ENCODE peak calls at places on chromosomes 7 and 10, in nine cellular contexts. One of them, this sample, is unnamed.

GRCh38 chr7:16839646-16840045 is 34.8 kb upstream of the AGR2 start:
- DNase-seq in glutamatergic neuron: no peak
- DNase-seq in H7: no peak
- DNase-seq in SW480: no peak
- DNase-seq in upper lobe of right lung: no peak
- DNase-seq in globus pallidus: no peak
- DNase-seq in CD8-positive, alpha-beta T cell: no peak
- DNase-seq in endodermal cell: no peak
- DNase-seq in SJSA1: no peak
- DNase-seq in this sample: no peak

GRCh38 chr10:70462349-70462984 is 16.1 kb upstream of the PALD1 start:
- DNase-seq in SJSA1: no peak
- DNase-seq in glutamatergic neuron: no peak
- DNase-seq in globus pallidus: peak
- DNase-seq in upper lobe of right lung: no peak
- DNase-seq in SW480: peak
- DNase-seq in CD8-positive, alpha-beta T cell: no peak
- DNase-seq in H7: no peak
- DNase-seq in endodermal cell: peak
- DNase-seq in this sample: peak

GRCh38 chr7:74217455-74218342 is 7.9 kb downstream of the LAT2 start:
- DNase-seq in H7: no peak
- DNase-seq in upper lobe of right lung: no peak
- DNase-seq in glutamatergic neuron: no peak
- DNase-seq in SJSA1: no peak
- DNase-seq in CD8-positive, alpha-beta T cell: no peak
- DNase-seq in SW480: no peak
- DNase-seq in globus pallidus: peak
- DNase-seq in endodermal cell: no peak
- DNase-seq in this sample: no peak

GRCh38 chr7:74141705-74142104 is 32.5 kb upstream of the EIF4H start:
- DNase-seq in endodermal cell: peak
- DNase-seq in upper lobe of right lung: no peak
- DNase-seq in CD8-positive, alpha-beta T cell: no peak
- DNase-seq in SW480: peak
- DNase-seq in H7: no peak
- DNase-seq in globus pallidus: no peak
- DNase-seq in SJSA1: no peak
- DNase-seq in glutamatergic neuron: no peak
- DNase-seq in this sample: no peak

GRCh38 chr7:74405191-74405898 is 48.4 kb upstream of the GTF2IRD1 start:
- DNase-seq in H7: peak
- DNase-seq in endodermal cell: peak
- DNase-seq in globus pallidus: no peak
- DNase-seq in CD8-positive, alpha-beta T cell: no peak
- DNase-seq in upper lobe of right lung: no peak
- DNase-seq in glutamatergic neuron: peak
- DNase-seq in SJSA1: no peak
- DNase-seq in SW480: no peak
- DNase-seq in this sample: no peak

GRCh38 chr10:119770928-119771327 is 45.1 kb downstream of the INPP5F start:
- DNase-seq in H7: no peak
- DNase-seq in upper lobe of right lung: no peak
- DNase-seq in glutamatergic neuron: no peak
- DNase-seq in endodermal cell: no peak
- DNase-seq in CD8-positive, alpha-beta T cell: no peak
- DNase-seq in SW480: no peak
- DNase-seq in SJSA1: no peak
- DNase-seq in globus pallidus: no peak
- DNase-seq in this sample: no peak

GRCh38 chr10:110821508-110821907 is 50.2 kb upstream of the PDCD4 start:
- DNase-seq in globus pallidus: no peak
- DNase-seq in SW480: no peak
- DNase-seq in glutamatergic neuron: peak
- DNase-seq in H7: no peak
- DNase-seq in SJSA1: no peak
- DNase-seq in endodermal cell: no peak
- DNase-seq in upper lobe of right lung: no peak
- DNase-seq in CD8-positive, alpha-beta T cell: no peak
- DNase-seq in this sample: no peak

GRCh38 chr7:1641173-1641572 is 28.9 kb upstream of the ELFN1 start:
- DNase-seq in SW480: no peak
- DNase-seq in upper lobe of right lung: no peak
- DNase-seq in H7: no peak
- DNase-seq in endodermal cell: no peak
- DNase-seq in SJSA1: peak
- DNase-seq in CD8-positive, alpha-beta T cell: no peak
- DNase-seq in globus pallidus: no peak
- DNase-seq in glutamatergic neuron: no peak
- DNase-seq in this sample: no peak

GRCh38 chr7:44325181-44325671 is at the start of gene CAMK2B:
- DNase-seq in endodermal cell: peak
- DNase-seq in upper lobe of right lung: peak
- DNase-seq in SW480: peak
- DNase-seq in H7: peak
- DNase-seq in globus pallidus: no peak
- DNase-seq in CD8-positive, alpha-beta T cell: no peak
- DNase-seq in SJSA1: no peak
- DNase-seq in glutamatergic neuron: peak
- DNase-seq in this sample: no peak

GRCh38 chr10:18414061-18414460 is 237.3 kb downstream of the NSUN6 start:
- DNase-seq in H7: no peak
- DNase-seq in SJSA1: no peak
- DNase-seq in CD8-positive, alpha-beta T cell: no peak
- DNase-seq in globus pallidus: no peak
- DNase-seq in glutamatergic neuron: no peak
- DNase-seq in SW480: no peak
- DNase-seq in upper lobe of right lung: no peak
- DNase-seq in endodermal cell: no peak
- DNase-seq in this sample: no peak

GRCh38 chr7:155734445-155734809 is 77.8 kb downstream of the SHH start:
- DNase-seq in endodermal cell: no peak
- DNase-seq in glutamatergic neuron: no peak
- DNase-seq in CD8-positive, alpha-beta T cell: no peak
- DNase-seq in H7: no peak
- DNase-seq in SJSA1: no peak
- DNase-seq in globus pallidus: no peak
- DNase-seq in SW480: no peak
- DNase-seq in upper lobe of right lung: no peak
- DNase-seq in this sample: no peak

GRCh38 chr10:26699631-26700030 is 2.1 kb downstream of the PDSS1 start:
- DNase-seq in SJSA1: no peak
- DNase-seq in SW480: no peak
- DNase-seq in endodermal cell: no peak
- DNase-seq in H7: no peak
- DNase-seq in upper lobe of right lung: no peak
- DNase-seq in CD8-positive, alpha-beta T cell: no peak
- DNase-seq in globus pallidus: no peak
- DNase-seq in glutamatergic neuron: no peak
- DNase-seq in this sample: no peak

GRCh38 chr10:62333135-62333889 is 40.9 kb upstream of the ZNF365 start:
- DNase-seq in globus pallidus: no peak
- DNase-seq in SJSA1: no peak
- DNase-seq in H7: no peak
- DNase-seq in endodermal cell: no peak
- DNase-seq in SW480: no peak
- DNase-seq in CD8-positive, alpha-beta T cell: no peak
- DNase-seq in upper lobe of right lung: no peak
- DNase-seq in glutamatergic neuron: no peak
- DNase-seq in this sample: no peak

GRCh38 chr10:4533626-4534025 is 292.4 kb upstream of the AKR1E2 start:
- DNase-seq in SJSA1: no peak
- DNase-seq in upper lobe of right lung: no peak
- DNase-seq in glutamatergic neuron: no peak
- DNase-seq in SW480: no peak
- DNase-seq in globus pallidus: no peak
- DNase-seq in H7: no peak
- DNase-seq in endodermal cell: no peak
- DNase-seq in CD8-positive, alpha-beta T cell: no peak
- DNase-seq in this sample: no peak

GRCh38 chr7:150733734-150734095 is 3.5 kb upstream of the GIMAP5 start:
- DNase-seq in CD8-positive, alpha-beta T cell: no peak
- DNase-seq in globus pallidus: no peak
- DNase-seq in SW480: no peak
- DNase-seq in endodermal cell: no peak
- DNase-seq in upper lobe of right lung: no peak
- DNase-seq in SJSA1: no peak
- DNase-seq in H7: no peak
- DNase-seq in glutamatergic neuron: no peak
- DNase-seq in this sample: no peak

GRCh38 chr10:85607296-85607695 is 759.3 kb downstream of the GRID1 start:
- DNase-seq in upper lobe of right lung: no peak
- DNase-seq in CD8-positive, alpha-beta T cell: no peak
- DNase-seq in SJSA1: peak
- DNase-seq in H7: no peak
- DNase-seq in glutamatergic neuron: no peak
- DNase-seq in SW480: no peak
- DNase-seq in globus pallidus: no peak
- DNase-seq in endodermal cell: peak
- DNase-seq in this sample: no peak

GRCh38 chr10:110746254-110746826 is 102.2 kb downstream of the RBM20 start:
- DNase-seq in CD8-positive, alpha-beta T cell: peak
- DNase-seq in glutamatergic neuron: peak
- DNase-seq in upper lobe of right lung: no peak
- DNase-seq in SW480: peak
- DNase-seq in globus pallidus: peak
- DNase-seq in endodermal cell: peak
- DNase-seq in SJSA1: peak
- DNase-seq in H7: peak
- DNase-seq in this sample: peak

GRCh38 chr7:139691253-139691781 is 86.5 kb downstream of the HIPK2 start:
- DNase-seq in endodermal cell: no peak
- DNase-seq in H7: peak
- DNase-seq in upper lobe of right lung: no peak
- DNase-seq in globus pallidus: no peak
- DNase-seq in SJSA1: no peak
- DNase-seq in CD8-positive, alpha-beta T cell: no peak
- DNase-seq in SW480: no peak
- DNase-seq in glutamatergic neuron: no peak
- DNase-seq in this sample: no peak

GRCh38 chr7:157355784-157356511 is 19.1 kb downstream of the DNAJB6 start:
- DNase-seq in globus pallidus: peak
- DNase-seq in SW480: no peak
- DNase-seq in H7: no peak
- DNase-seq in glutamatergic neuron: no peak
- DNase-seq in CD8-positive, alpha-beta T cell: no peak
- DNase-seq in upper lobe of right lung: no peak
- DNase-seq in endodermal cell: no peak
- DNase-seq in SJSA1: no peak
- DNase-seq in this sample: no peak

GRCh38 chr10:103812004-103812403 is 43.4 kb downstream of the SH3PXD2A start:
- DNase-seq in globus pallidus: no peak
- DNase-seq in upper lobe of right lung: peak
- DNase-seq in glutamatergic neuron: no peak
- DNase-seq in endodermal cell: no peak
- DNase-seq in H7: no peak
- DNase-seq in SW480: no peak
- DNase-seq in CD8-positive, alpha-beta T cell: no peak
- DNase-seq in SJSA1: no peak
- DNase-seq in this sample: no peak

GRCh38 chr7:26614503-26614902 is 249.9 kb downstream of the SKAP2 start:
- DNase-seq in glutamatergic neuron: no peak
- DNase-seq in H7: peak
- DNase-seq in CD8-positive, alpha-beta T cell: no peak
- DNase-seq in globus pallidus: no peak
- DNase-seq in endodermal cell: no peak
- DNase-seq in SJSA1: no peak
- DNase-seq in SW480: no peak
- DNase-seq in upper lobe of right lung: no peak
- DNase-seq in this sample: no peak

GRCh38 chr7:155669717-155670505 is 25.4 kb downstream of the RBM33 start:
- DNase-seq in upper lobe of right lung: peak
- DNase-seq in glutamatergic neuron: no peak
- DNase-seq in H7: peak
- DNase-seq in SJSA1: no peak
- DNase-seq in globus pallidus: peak
- DNase-seq in SW480: no peak
- DNase-seq in CD8-positive, alpha-beta T cell: no peak
- DNase-seq in endodermal cell: peak
- DNase-seq in this sample: no peak

GRCh38 chr7:141369422-141369821 is 181.8 kb upstream of the AGK start:
- DNase-seq in CD8-positive, alpha-beta T cell: no peak
- DNase-seq in globus pallidus: peak
- DNase-seq in upper lobe of right lung: no peak
- DNase-seq in H7: no peak
- DNase-seq in SJSA1: no peak
- DNase-seq in glutamatergic neuron: no peak
- DNase-seq in SW480: no peak
- DNase-seq in endodermal cell: no peak
- DNase-seq in this sample: no peak

GRCh38 chr7:68535266-68535665 is 1063.0 kb upstream of the AUTS2 start:
- DNase-seq in upper lobe of right lung: no peak
- DNase-seq in glutamatergic neuron: no peak
- DNase-seq in SW480: no peak
- DNase-seq in endodermal cell: no peak
- DNase-seq in globus pallidus: no peak
- DNase-seq in CD8-positive, alpha-beta T cell: no peak
- DNase-seq in H7: peak
- DNase-seq in SJSA1: no peak
- DNase-seq in this sample: no peak

GRCh38 chr10:34528320-34528719 is 286.8 kb downstream of the PARD3 start:
- DNase-seq in endodermal cell: peak
- DNase-seq in glutamatergic neuron: no peak
- DNase-seq in globus pallidus: no peak
- DNase-seq in CD8-positive, alpha-beta T cell: no peak
- DNase-seq in upper lobe of right lung: no peak
- DNase-seq in SJSA1: peak
- DNase-seq in H7: peak
- DNase-seq in SW480: peak
- DNase-seq in this sample: peak